ENCODE peak calls at places on chromosomes 12 and 14, in nine cellular contexts. S is suprapubic skin, Y is body of pancreas, R is IMR-90, O is right lobe of liver, Z is K562, J is upper lobe of left lung, A is NB4, G is tibial nerve. X is an unnamed sample.

GRCh38 chr12:87332987-87333761 is 696.0 kb downstream of the C12orf50 start:
- DNase-seq in S (no peak), Y (no peak), R (peak), O (no peak), Z (no peak), J (no peak), A (no peak), G (no peak), X (no peak)

GRCh38 chr12:53954694-53955035 is at the start of gene HOXC12:
- DNase-seq in S (no peak), Y (no peak), R (no peak), O (no peak), Z (no peak), J (no peak), A (no peak), G (no peak), X (no peak)

GRCh38 chr12:56299308-56299852 is 750 bp downstream of the CS start:
- DNase-seq in S (no peak), Y (peak), R (peak), O (no peak), Z (peak), J (peak), A (peak), G (no peak), X (peak)

GRCh38 chr12:62273724-62274380 is 13.6 kb downstream of the USP15 start:
- DNase-seq in S (no peak), Y (peak), R (no peak), O (no peak), Z (no peak), J (no peak), A (no peak), G (no peak), X (no peak)

GRCh38 chr14:104093366-104094055 is 8.0 kb downstream of the ASPG start:
- DNase-seq in S (no peak), Y (no peak), R (no peak), O (peak), Z (peak), J (no peak), A (no peak), G (no peak), X (peak)

GRCh38 chr12:12998248-12998647 is 1.8 kb downstream of the HEBP1 start:
- DNase-seq in S (no peak), Y (no peak), R (no peak), O (no peak), Z (no peak), J (no peak), A (no peak), G (no peak), X (no peak)

GRCh38 chr12:12081836-12082497 is 11.2 kb downstream of the BCL2L14 start:
- DNase-seq in S (no peak), Y (no peak), R (peak), O (no peak), Z (peak), J (no peak), A (peak), G (no peak), X (peak)

GRCh38 chr12:11026118-11026517 is 3.7 kb upstream of the TAS2R19 start:
- DNase-seq in S (no peak), Y (no peak), R (no peak), O (no peak), Z (no peak), J (no peak), A (no peak), G (no peak), X (no peak)

GRCh38 chr12:6316921-6317692 is 6.6 kb downstream of the PLEKHG6 start:
- DNase-seq in S (no peak), Y (no peak), R (no peak), O (no peak), Z (peak), J (no peak), A (no peak), G (no peak), X (no peak)

GRCh38 chr12:109716512-109717389 is 3.1 kb downstream of the FAM222A start:
- DNase-seq in S (no peak), Y (peak), R (peak), O (peak), Z (no peak), J (no peak), A (no peak), G (no peak), X (no peak)

GRCh38 chr14:106831322-106831720 is 1304.9 kb downstream of the TMEM121 start:
- DNase-seq in S (no peak), Y (peak), R (no peak), O (no peak), Z (peak), J (peak), A (peak), G (no peak), X (peak)

GRCh38 chr14:104550849-104551728 is 28.5 kb upstream of the C14orf180 start:
- DNase-seq in S (peak), Y (peak), R (no peak), O (peak), Z (no peak), J (peak), A (no peak), G (peak), X (no peak)

GRCh38 chr12:107277850-107278249 is 184.5 kb upstream of the CRY1 start:
- DNase-seq in S (no peak), Y (no peak), R (peak), O (no peak), Z (no peak), J (no peak), A (peak), G (no peak), X (no peak)

GRCh38 chr14:32635103-32635719 is 303.5 kb upstream of the NPAS3 start:
- DNase-seq in S (no peak), Y (no peak), R (peak), O (no peak), Z (no peak), J (no peak), A (no peak), G (no peak), X (no peak)

GRCh38 chr14:94291906-94292525 is 1.1 kb downstream of the SERPINA10 start:
- DNase-seq in S (no peak), Y (no peak), R (no peak), O (peak), Z (no peak), J (no peak), A (no peak), G (no peak), X (no peak)

DNA sequence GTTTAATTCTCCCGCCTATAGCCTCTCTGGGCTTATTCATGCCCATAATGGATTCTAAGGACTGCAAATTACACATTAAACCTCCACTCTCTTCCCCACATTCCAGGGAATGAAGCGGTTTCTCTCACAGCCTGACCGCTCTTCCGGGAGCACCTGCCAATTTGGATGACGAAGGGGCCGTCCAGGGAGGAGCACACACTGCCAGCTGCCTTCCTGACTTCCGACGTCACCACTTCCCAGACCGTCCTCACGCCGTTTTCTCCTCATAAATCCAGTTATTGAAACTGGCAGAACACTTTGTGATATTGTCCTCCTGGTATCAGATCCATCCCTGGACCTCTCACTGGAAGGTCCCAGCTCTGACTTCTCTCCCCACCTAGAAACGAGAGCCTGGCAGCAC is 87.6 kb downstream of the GCH1 start:
- DNase-seq in S (no peak), Y (peak), R (peak), O (no peak), Z (no peak), J (no peak), A (no peak), G (no peak), X (no peak)
- TF ChIP-seq POLR2A in S (no peak), Y (no peak), R (no peak), O (no peak), Z (no peak), J (no peak), A (no peak), G (no peak), X (no peak)

DNA sequence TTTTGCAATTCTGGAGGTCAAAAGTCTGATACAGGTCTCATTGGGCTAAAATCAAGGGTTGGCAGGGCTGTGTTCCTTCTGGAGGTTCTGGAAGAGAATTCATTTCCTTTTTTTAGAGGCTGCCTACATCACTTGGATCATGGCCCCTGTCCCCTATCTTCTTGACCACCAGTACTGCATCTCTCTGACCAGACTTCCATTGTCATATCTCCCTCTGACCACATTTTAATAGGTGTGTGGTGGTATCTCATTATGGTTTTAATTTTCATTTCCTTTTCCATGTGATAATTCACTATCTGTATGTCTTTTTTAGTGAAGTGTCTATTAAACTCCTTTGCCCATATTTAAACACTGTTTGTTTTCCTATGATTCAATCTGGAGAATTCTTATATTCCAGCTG is 215.2 kb upstream of the OTX2 start:
- DNase-seq in S (no peak), Y (no peak), R (no peak), O (no peak), Z (peak), J (no peak), A (no peak), G (no peak), X (no peak)
- TF ChIP-seq POLR2A in S (no peak), Y (no peak), R (no peak), O (no peak), Z (no peak), J (no peak), A (no peak), G (no peak), X (no peak)

GRCh38 chr12:68825569-68826217 is 17.7 kb downstream of the MDM2 start:
- DNase-seq in S (no peak), Y (no peak), R (no peak), O (no peak), Z (no peak), J (no peak), A (no peak), G (no peak), X (no peak)
- TF ChIP-seq POLR2A in S (no peak), Y (no peak), R (no peak), O (no peak), Z (no peak), J (no peak), A (no peak), G (no peak), X (no peak)

DNA sequence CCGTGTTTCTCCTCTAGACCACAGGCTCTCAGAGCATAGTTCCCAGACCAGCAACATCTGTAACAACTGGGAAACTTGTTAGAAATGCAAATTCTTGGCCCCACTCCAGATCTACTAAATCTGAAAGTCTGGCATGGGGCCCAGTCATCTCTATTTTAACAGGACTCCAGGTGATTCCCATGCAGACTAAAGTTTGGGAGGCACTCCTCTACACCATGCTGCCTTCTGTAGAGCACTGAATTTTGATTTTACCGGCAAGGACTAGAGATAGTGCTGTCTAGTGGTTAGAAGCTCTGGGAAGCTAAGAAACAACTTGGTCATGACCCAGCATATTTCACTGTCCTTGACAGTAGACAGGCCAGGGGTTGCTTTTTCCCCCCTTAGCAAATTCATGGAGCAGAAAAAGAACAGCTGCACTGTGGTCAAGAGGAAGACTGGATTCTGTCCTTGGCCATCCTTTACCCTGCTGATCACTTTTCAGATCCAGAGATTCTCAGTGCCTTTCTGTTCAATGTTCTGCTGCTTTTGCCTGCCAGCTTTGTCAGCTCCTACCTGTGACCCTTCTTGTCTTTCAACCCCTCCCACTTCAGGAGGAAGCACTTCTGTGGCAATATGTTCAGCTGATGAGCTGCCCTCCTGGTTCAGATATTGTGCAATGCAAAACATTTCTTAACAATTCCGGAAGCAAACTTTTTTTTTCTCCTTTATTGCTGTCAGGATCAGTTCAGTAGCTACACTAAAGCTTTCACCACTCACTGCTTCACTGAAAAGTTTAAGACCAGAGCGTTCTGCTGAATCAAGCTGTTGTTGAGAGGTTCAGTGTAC is 133.8 kb upstream of the NUDT4 start:
- DNase-seq in S (no peak), Y (peak), R (peak), O (no peak), Z (no peak), J (peak), A (peak), G (no peak), X (peak)
- TF ChIP-seq POLR2A in S (no peak), Y (no peak), R (no peak), O (peak), Z (no peak), J (no peak), A (no peak), G (no peak), X (no peak)

GRCh38 chr12:121634836-121635235 is 8.5 kb downstream of the ORAI1 start:
- DNase-seq in S (no peak), Y (no peak), R (no peak), O (no peak), Z (no peak), J (no peak), A (no peak), G (no peak), X (no peak)

GRCh38 chr12:121632069-121632970 is 6.0 kb downstream of the ORAI1 start:
- DNase-seq in S (no peak), Y (no peak), R (peak), O (no peak), Z (peak), J (no peak), A (no peak), G (no peak), X (no peak)

GRCh38 chr12:121641343-121641630 is 15.0 kb downstream of the ORAI1 start:
- DNase-seq in S (no peak), Y (no peak), R (no peak), O (no peak), Z (no peak), J (no peak), A (no peak), G (no peak), X (no peak)

GRCh38 chr12:121638298-121639202 is 12.2 kb downstream of the ORAI1 start:
- DNase-seq in S (no peak), Y (no peak), R (no peak), O (no peak), Z (no peak), J (no peak), A (no peak), G (no peak), X (no peak)

DNA sequence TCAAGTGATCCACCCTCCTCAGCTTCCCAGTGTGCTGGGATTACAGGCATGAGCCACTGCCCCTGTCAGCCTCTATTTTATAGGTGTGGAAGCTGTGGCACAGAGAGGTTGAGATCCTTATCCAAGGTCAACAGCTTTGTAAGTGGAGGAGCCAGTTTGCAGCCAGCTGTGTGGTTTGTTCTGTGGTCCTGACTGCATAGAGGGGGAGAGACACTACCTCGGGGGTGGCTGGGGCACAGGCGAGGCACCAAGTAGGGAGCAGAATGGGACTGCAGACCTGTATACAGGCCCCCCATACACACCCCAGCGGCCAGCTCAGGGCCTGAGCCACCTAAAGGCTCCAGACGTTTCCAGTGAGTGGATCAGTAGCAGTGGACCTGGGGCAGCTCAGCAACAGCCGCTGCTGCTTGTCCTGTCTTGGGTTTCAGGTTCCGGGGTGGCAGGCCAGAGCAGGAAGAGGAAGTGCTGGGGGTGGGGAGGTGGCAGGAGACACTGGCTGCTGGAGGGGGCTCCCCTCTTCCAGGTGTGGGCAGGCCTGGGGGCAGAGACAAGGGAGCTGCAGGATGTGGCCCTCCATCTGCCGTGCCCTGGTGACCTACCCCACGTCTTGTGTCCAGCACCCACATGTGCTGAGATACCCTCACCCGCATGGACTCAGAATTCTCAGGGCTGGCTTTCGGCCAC is 11.0 kb downstream of the ORAI1 start:
- DNase-seq in S (no peak), Y (no peak), R (no peak), O (peak), Z (no peak), J (peak), A (peak), G (no peak), X (no peak)
- TF ChIP-seq POLR2A in S (no peak), Y (no peak), R (no peak), O (no peak), Z (no peak), J (no peak), A (peak), G (no peak), X (no peak)

X was measured in erythroblast.